ENCODE peak calls at places on chromosomes 3 and 15, in seven cellular contexts. One of them, this sample, is unnamed.

GRCh38 chr3:160564949-160565441 is 376 bp downstream of the KPNA4 start:
- DNase-seq in M059J: peak
- DNase-seq in cardiac fibroblast: peak
- DNase-seq in HS-27A: peak
- DNase-seq in germinal center: peak
- DNase-seq in stimulated activated CD8-positive, alpha-beta memory T cell treated with anti-CD3 and anti-CD28 coated beads, Interleukin-7, amount 100 ng/mL, for 24 hours: no peak
- DNase-seq in fibroblast of lung: peak
- DNase-seq in this sample: peak

GRCh38 chr3:110419571-110419970 is 652.0 kb upstream of the NECTIN3 start:
- DNase-seq in cardiac fibroblast: no peak
- DNase-seq in M059J: peak
- DNase-seq in stimulated activated CD8-positive, alpha-beta memory T cell treated with anti-CD3 and anti-CD28 coated beads, Interleukin-7, amount 100 ng/mL, for 24 hours: no peak
- DNase-seq in germinal center: no peak
- DNase-seq in HS-27A: no peak
- DNase-seq in fibroblast of lung: peak
- DNase-seq in this sample: peak

GRCh38 chr3:128072454-128073184 is 20.4 kb downstream of the SEC61A1 start:
- DNase-seq in stimulated activated CD8-positive, alpha-beta memory T cell treated with anti-CD3 and anti-CD28 coated beads, Interleukin-7, amount 100 ng/mL, for 24 hours: no peak
- DNase-seq in fibroblast of lung: no peak
- DNase-seq in M059J: no peak
- DNase-seq in germinal center: no peak
- DNase-seq in HS-27A: no peak
- DNase-seq in cardiac fibroblast: no peak
- DNase-seq in this sample: no peak

GRCh38 chr15:43440721-43441281 is 52.2 kb downstream of the TP53BP1 start:
- DNase-seq in stimulated activated CD8-positive, alpha-beta memory T cell treated with anti-CD3 and anti-CD28 coated beads, Interleukin-7, amount 100 ng/mL, for 24 hours: no peak
- DNase-seq in fibroblast of lung: peak
- DNase-seq in HS-27A: peak
- DNase-seq in M059J: peak
- DNase-seq in cardiac fibroblast: peak
- DNase-seq in germinal center: no peak
- DNase-seq in this sample: peak

GRCh38 chr15:31887246-31887645 is 143.1 kb upstream of the CHRNA7 start:
- DNase-seq in germinal center: no peak
- DNase-seq in fibroblast of lung: no peak
- DNase-seq in cardiac fibroblast: no peak
- DNase-seq in M059J: no peak
- DNase-seq in HS-27A: no peak
- DNase-seq in stimulated activated CD8-positive, alpha-beta memory T cell treated with anti-CD3 and anti-CD28 coated beads, Interleukin-7, amount 100 ng/mL, for 24 hours: no peak
- DNase-seq in this sample: no peak

GRCh38 chr15:65980824-65981456 is 111.6 kb downstream of the RAB11A start:
- DNase-seq in germinal center: peak
- DNase-seq in stimulated activated CD8-positive, alpha-beta memory T cell treated with anti-CD3 and anti-CD28 coated beads, Interleukin-7, amount 100 ng/mL, for 24 hours: no peak
- DNase-seq in cardiac fibroblast: peak
- DNase-seq in M059J: peak
- DNase-seq in fibroblast of lung: peak
- DNase-seq in HS-27A: peak
- DNase-seq in this sample: peak

GRCh38 chr3:192022412-192022811 is 561.4 kb downstream of the PYDC2 start:
- DNase-seq in germinal center: no peak
- DNase-seq in M059J: peak
- DNase-seq in fibroblast of lung: no peak
- DNase-seq in cardiac fibroblast: peak
- DNase-seq in stimulated activated CD8-positive, alpha-beta memory T cell treated with anti-CD3 and anti-CD28 coated beads, Interleukin-7, amount 100 ng/mL, for 24 hours: no peak
- DNase-seq in HS-27A: peak
- DNase-seq in this sample: peak

GRCh38 chr3:181316481-181316880 is 326.9 kb upstream of the DNAJC19 start:
- DNase-seq in HS-27A: no peak
- DNase-seq in germinal center: no peak
- DNase-seq in M059J: peak
- DNase-seq in fibroblast of lung: peak
- DNase-seq in stimulated activated CD8-positive, alpha-beta memory T cell treated with anti-CD3 and anti-CD28 coated beads, Interleukin-7, amount 100 ng/mL, for 24 hours: no peak
- DNase-seq in cardiac fibroblast: peak
- DNase-seq in this sample: peak

GRCh38 chr3:120460217-120460616 is 9.4 kb upstream of the FSTL1 start:
- DNase-seq in fibroblast of lung: no peak
- DNase-seq in germinal center: no peak
- DNase-seq in stimulated activated CD8-positive, alpha-beta memory T cell treated with anti-CD3 and anti-CD28 coated beads, Interleukin-7, amount 100 ng/mL, for 24 hours: no peak
- DNase-seq in M059J: no peak
- DNase-seq in cardiac fibroblast: no peak
- DNase-seq in HS-27A: no peak
- DNase-seq in this sample: no peak

GRCh38 chr3:73257186-73257585 is 195.7 kb downstream of the EBLN2 start:
- DNase-seq in M059J: no peak
- DNase-seq in cardiac fibroblast: no peak
- DNase-seq in HS-27A: no peak
- DNase-seq in fibroblast of lung: no peak
- DNase-seq in germinal center: no peak
- DNase-seq in stimulated activated CD8-positive, alpha-beta memory T cell treated with anti-CD3 and anti-CD28 coated beads, Interleukin-7, amount 100 ng/mL, for 24 hours: no peak
- DNase-seq in this sample: no peak

GRCh38 chr3:52225452-52226228 is at the start of gene TLR9:
- DNase-seq in M059J: no peak
- DNase-seq in germinal center: peak
- DNase-seq in cardiac fibroblast: no peak
- DNase-seq in fibroblast of lung: no peak
- DNase-seq in HS-27A: no peak
- DNase-seq in stimulated activated CD8-positive, alpha-beta memory T cell treated with anti-CD3 and anti-CD28 coated beads, Interleukin-7, amount 100 ng/mL, for 24 hours: no peak
- DNase-seq in this sample: no peak

GRCh38 chr3:183490653-183491052 is 62.2 kb upstream of the MCF2L2 start:
- DNase-seq in cardiac fibroblast: peak
- DNase-seq in stimulated activated CD8-positive, alpha-beta memory T cell treated with anti-CD3 and anti-CD28 coated beads, Interleukin-7, amount 100 ng/mL, for 24 hours: no peak
- DNase-seq in HS-27A: no peak
- DNase-seq in M059J: peak
- DNase-seq in fibroblast of lung: no peak
- DNase-seq in germinal center: no peak
- DNase-seq in this sample: peak

GRCh38 chr15:62902821-62903220 is 139.7 kb upstream of the TPM1 start:
- DNase-seq in cardiac fibroblast: no peak
- DNase-seq in M059J: no peak
- DNase-seq in germinal center: no peak
- DNase-seq in HS-27A: no peak
- DNase-seq in stimulated activated CD8-positive, alpha-beta memory T cell treated with anti-CD3 and anti-CD28 coated beads, Interleukin-7, amount 100 ng/mL, for 24 hours: no peak
- DNase-seq in fibroblast of lung: no peak
- DNase-seq in this sample: no peak

GRCh38 chr3:134852893-134853351 is 57.9 kb downstream of the EPHB1 start:
- DNase-seq in stimulated activated CD8-positive, alpha-beta memory T cell treated with anti-CD3 and anti-CD28 coated beads, Interleukin-7, amount 100 ng/mL, for 24 hours: no peak
- DNase-seq in fibroblast of lung: no peak
- DNase-seq in cardiac fibroblast: no peak
- DNase-seq in HS-27A: no peak
- DNase-seq in germinal center: peak
- DNase-seq in M059J: no peak
- DNase-seq in this sample: no peak

GRCh38 chr15:34109775-34110663 is 8.1 kb downstream of the PGBD4 start:
- DNase-seq in M059J: peak
- DNase-seq in stimulated activated CD8-positive, alpha-beta memory T cell treated with anti-CD3 and anti-CD28 coated beads, Interleukin-7, amount 100 ng/mL, for 24 hours: no peak
- DNase-seq in cardiac fibroblast: peak
- DNase-seq in germinal center: peak
- DNase-seq in fibroblast of lung: peak
- DNase-seq in HS-27A: no peak
- DNase-seq in this sample: peak

GRCh38 chr3:16200411-16200810 is 25.9 kb downstream of the GALNT15 start:
- DNase-seq in cardiac fibroblast: peak
- DNase-seq in HS-27A: no peak
- DNase-seq in germinal center: no peak
- DNase-seq in M059J: peak
- DNase-seq in stimulated activated CD8-positive, alpha-beta memory T cell treated with anti-CD3 and anti-CD28 coated beads, Interleukin-7, amount 100 ng/mL, for 24 hours: no peak
- DNase-seq in fibroblast of lung: no peak
- DNase-seq in this sample: no peak

GRCh38 chr3:13144163-13145023 is 71.2 kb upstream of the IQSEC1 start:
- DNase-seq in germinal center: no peak
- DNase-seq in cardiac fibroblast: no peak
- DNase-seq in fibroblast of lung: no peak
- DNase-seq in HS-27A: no peak
- DNase-seq in M059J: no peak
- DNase-seq in stimulated activated CD8-positive, alpha-beta memory T cell treated with anti-CD3 and anti-CD28 coated beads, Interleukin-7, amount 100 ng/mL, for 24 hours: no peak
- DNase-seq in this sample: no peak